ENCODE peak calls at places on chromosome 1, in nine cellular contexts. One of them, this sample, is unnamed.
A peak's percentile ranks its signal among the peaks of the same experiment; 100 is the strongest.

GRCh38 chr1:209652873-209653401 is 712 bp upstream of the LAMB3 start:
- DNase-seq in breast epithelium: peak; percentile 97
- DNase-seq in tibial artery: peak; percentile 79
- DNase-seq in RWPE1: peak; percentile 97
- DNase-seq in A549: no peak
- DNase-seq in stomach: peak; percentile 99
- DNase-seq in pancreas: peak; percentile 97
- DNase-seq in suprapubic skin: peak; percentile 89
- DNase-seq in K562: peak; percentile 52
- DNase-seq in this sample: peak; percentile 95

GRCh38 chr1:41766546-41766945 is 152.2 kb downstream of the HIVEP3 start:
- DNase-seq in breast epithelium: no peak
- DNase-seq in tibial artery: no peak
- DNase-seq in RWPE1: no peak
- DNase-seq in A549: no peak
- DNase-seq in stomach: no peak
- DNase-seq in pancreas: no peak
- DNase-seq in suprapubic skin: no peak
- DNase-seq in K562: no peak
- DNase-seq in this sample: no peak

GRCh38 chr1:75725256-75725655 is 747 bp downstream of the ACADM start:
- DNase-seq in breast epithelium: no peak
- DNase-seq in tibial artery: no peak
- DNase-seq in RWPE1: no peak
- DNase-seq in A549: no peak
- DNase-seq in stomach: no peak
- DNase-seq in pancreas: no peak
- DNase-seq in suprapubic skin: no peak
- DNase-seq in K562: no peak
- DNase-seq in this sample: no peak

GRCh38 chr1:82225407-82226197 is 424.9 kb downstream of the ADGRL2 start:
- DNase-seq in breast epithelium: no peak
- DNase-seq in tibial artery: no peak
- DNase-seq in RWPE1: peak; percentile 44
- DNase-seq in A549: no peak
- DNase-seq in stomach: no peak
- DNase-seq in pancreas: no peak
- DNase-seq in suprapubic skin: no peak
- DNase-seq in K562: no peak
- DNase-seq in this sample: no peak

GRCh38 chr1:119713538-119714456 is 2.1 kb downstream of the PHGDH start:
- DNase-seq in breast epithelium: no peak
- DNase-seq in tibial artery: no peak
- DNase-seq in RWPE1: no peak
- DNase-seq in A549: no peak
- DNase-seq in stomach: no peak
- DNase-seq in pancreas: no peak
- DNase-seq in suprapubic skin: no peak
- DNase-seq in K562: no peak
- DNase-seq in this sample: no peak

GRCh38 chr1:39105061-39105840 is 79.1 kb downstream of the NDUFS5 start:
- DNase-seq in breast epithelium: peak; percentile 75
- DNase-seq in tibial artery: peak; percentile 91
- DNase-seq in RWPE1: peak; percentile 62
- DNase-seq in A549: no peak
- DNase-seq in stomach: peak; percentile 84
- DNase-seq in pancreas: peak; percentile 78
- DNase-seq in suprapubic skin: peak; percentile 85
- DNase-seq in K562: peak; percentile 91
- DNase-seq in this sample: peak; percentile 83

GRCh38 chr1:186927884-186928283 is 99.1 kb downstream of the PLA2G4A start:
- DNase-seq in breast epithelium: no peak
- DNase-seq in tibial artery: no peak
- DNase-seq in RWPE1: peak; percentile 27
- DNase-seq in A549: no peak
- DNase-seq in stomach: no peak
- DNase-seq in pancreas: no peak
- DNase-seq in suprapubic skin: no peak
- DNase-seq in K562: no peak
- DNase-seq in this sample: no peak

GRCh38 chr1:85569122-85569521 is 11.4 kb upstream of the CCN1 start:
- DNase-seq in breast epithelium: no peak
- DNase-seq in tibial artery: no peak
- DNase-seq in RWPE1: no peak
- DNase-seq in A549: no peak
- DNase-seq in stomach: no peak
- DNase-seq in pancreas: no peak
- DNase-seq in suprapubic skin: no peak
- DNase-seq in K562: no peak
- DNase-seq in this sample: no peak

GRCh38 chr1:40930174-40930573 is 49.3 kb upstream of the CTPS1 start:
- DNase-seq in breast epithelium: peak; percentile 68
- DNase-seq in tibial artery: peak; percentile 51
- DNase-seq in RWPE1: no peak
- DNase-seq in A549: no peak
- DNase-seq in stomach: peak; percentile 73
- DNase-seq in pancreas: peak; percentile 53
- DNase-seq in suprapubic skin: no peak
- DNase-seq in K562: no peak
- DNase-seq in this sample: no peak

GRCh38 chr1:66617362-66617761 is 83.4 kb downstream of the SGIP1 start:
- DNase-seq in breast epithelium: no peak
- DNase-seq in tibial artery: no peak
- DNase-seq in RWPE1: no peak
- DNase-seq in A549: no peak
- DNase-seq in stomach: no peak
- DNase-seq in pancreas: no peak
- DNase-seq in suprapubic skin: no peak
- DNase-seq in K562: no peak
- DNase-seq in this sample: no peak

GRCh38 chr1:156102634-156103511 is 11.6 kb upstream of the LMNA start:
- DNase-seq in breast epithelium: no peak
- DNase-seq in tibial artery: no peak
- DNase-seq in RWPE1: no peak
- DNase-seq in A549: no peak
- DNase-seq in stomach: no peak
- DNase-seq in pancreas: no peak
- DNase-seq in suprapubic skin: no peak
- DNase-seq in K562: no peak
- DNase-seq in this sample: no peak

GRCh38 chr1:151715726-151716404 is 738 bp downstream of the CELF3 start:
- DNase-seq in breast epithelium: no peak
- DNase-seq in tibial artery: no peak
- DNase-seq in RWPE1: no peak
- DNase-seq in A549: no peak
- DNase-seq in stomach: no peak
- DNase-seq in pancreas: no peak
- DNase-seq in suprapubic skin: no peak
- DNase-seq in K562: peak; percentile 50
- DNase-seq in this sample: no peak

GRCh38 chr1:153929981-153930948 is 7.5 kb upstream of the GATAD2B start:
- DNase-seq in breast epithelium: no peak
- DNase-seq in tibial artery: peak; percentile 54
- DNase-seq in RWPE1: no peak
- DNase-seq in A549: peak; percentile 39
- DNase-seq in stomach: no peak
- DNase-seq in pancreas: no peak
- DNase-seq in suprapubic skin: no peak
- DNase-seq in K562: no peak
- DNase-seq in this sample: no peak

GRCh38 chr1:24413350-24414163 is at the start of gene STPG1:
- DNase-seq in breast epithelium: peak; percentile 89
- DNase-seq in tibial artery: peak; percentile 82
- DNase-seq in RWPE1: peak; percentile 99
- DNase-seq in A549: peak; percentile 94
- DNase-seq in stomach: peak; percentile 88
- DNase-seq in pancreas: peak; percentile 91
- DNase-seq in suprapubic skin: peak; percentile 91
- DNase-seq in K562: peak; percentile 98
- DNase-seq in this sample: peak; percentile 85

GRCh38 chr1:24415910-24416665 is 486 bp downstream of the NIPAL3 start:
- DNase-seq in breast epithelium: no peak
- DNase-seq in tibial artery: no peak
- DNase-seq in RWPE1: peak; percentile 13
- DNase-seq in A549: peak; percentile 12
- DNase-seq in stomach: no peak
- DNase-seq in pancreas: peak; percentile 60
- DNase-seq in suprapubic skin: no peak
- DNase-seq in K562: peak; percentile 47
- DNase-seq in this sample: no peak

GRCh38 chr1:24414884-24415333 is 693 bp upstream of the NIPAL3 start:
- DNase-seq in breast epithelium: no peak
- DNase-seq in tibial artery: no peak
- DNase-seq in RWPE1: no peak
- DNase-seq in A549: peak; percentile 16
- DNase-seq in stomach: no peak
- DNase-seq in pancreas: peak; percentile 36
- DNase-seq in suprapubic skin: no peak
- DNase-seq in K562: no peak
- DNase-seq in this sample: no peak

GRCh38 chr1:24416666-24417391 is 1.2 kb downstream of the NIPAL3 start:
- DNase-seq in breast epithelium: no peak
- DNase-seq in tibial artery: no peak
- DNase-seq in RWPE1: peak; percentile 76
- DNase-seq in A549: no peak
- DNase-seq in stomach: no peak
- DNase-seq in pancreas: no peak
- DNase-seq in suprapubic skin: no peak
- DNase-seq in K562: peak; percentile 57
- DNase-seq in this sample: peak; percentile 84

GRCh38 chr1:24415334-24415909 is at the start of gene NIPAL3:
- DNase-seq in breast epithelium: peak; percentile 96
- DNase-seq in tibial artery: peak; percentile 95
- DNase-seq in RWPE1: peak; percentile 96
- DNase-seq in A549: peak; percentile 85
- DNase-seq in stomach: peak; percentile 99
- DNase-seq in pancreas: peak; percentile 99
- DNase-seq in suprapubic skin: peak; percentile 98
- DNase-seq in K562: peak; percentile 92
- DNase-seq in this sample: peak; percentile 99
- H3K27ac ChIP-seq in breast epithelium: peak within 1 kb of the TSS; percentile 56
- H3K27ac ChIP-seq in tibial artery: no peak within 1 kb of the TSS
- H3K27ac ChIP-seq in RWPE1: peak within 1 kb of the TSS; percentile 86
- H3K27ac ChIP-seq in A549: peak within 1 kb of the TSS; percentile 64
- H3K27ac ChIP-seq in stomach: peak within 1 kb of the TSS; percentile 71
- H3K27ac ChIP-seq in pancreas: peak within 1 kb of the TSS; percentile 68
- H3K27ac ChIP-seq in suprapubic skin: peak within 1 kb of the TSS; percentile 73
- H3K27ac ChIP-seq in K562: peak within 1 kb of the TSS; percentile 64
- H3K27ac ChIP-seq in this sample: peak within 1 kb of the TSS; percentile 98

GRCh38 chr1:95578462-95578861 is 344.5 kb downstream of the RWDD3 start:
- DNase-seq in breast epithelium: no peak
- DNase-seq in tibial artery: no peak
- DNase-seq in RWPE1: no peak
- DNase-seq in A549: no peak
- DNase-seq in stomach: no peak
- DNase-seq in pancreas: no peak
- DNase-seq in suprapubic skin: no peak
- DNase-seq in K562: no peak
- DNase-seq in this sample: no peak
- H3K27ac ChIP-seq in breast epithelium: no peak overlapping the region
- H3K27ac ChIP-seq in tibial artery: no peak overlapping the region
- H3K27ac ChIP-seq in RWPE1: no peak overlapping the region
- H3K27ac ChIP-seq in A549: no peak overlapping the region
- H3K27ac ChIP-seq in stomach: no peak overlapping the region
- H3K27ac ChIP-seq in pancreas: no peak overlapping the region
- H3K27ac ChIP-seq in suprapubic skin: no peak overlapping the region
- H3K27ac ChIP-seq in K562: no peak overlapping the region
- H3K27ac ChIP-seq in this sample: peak overlapping the region; percentile 33

DNA sequence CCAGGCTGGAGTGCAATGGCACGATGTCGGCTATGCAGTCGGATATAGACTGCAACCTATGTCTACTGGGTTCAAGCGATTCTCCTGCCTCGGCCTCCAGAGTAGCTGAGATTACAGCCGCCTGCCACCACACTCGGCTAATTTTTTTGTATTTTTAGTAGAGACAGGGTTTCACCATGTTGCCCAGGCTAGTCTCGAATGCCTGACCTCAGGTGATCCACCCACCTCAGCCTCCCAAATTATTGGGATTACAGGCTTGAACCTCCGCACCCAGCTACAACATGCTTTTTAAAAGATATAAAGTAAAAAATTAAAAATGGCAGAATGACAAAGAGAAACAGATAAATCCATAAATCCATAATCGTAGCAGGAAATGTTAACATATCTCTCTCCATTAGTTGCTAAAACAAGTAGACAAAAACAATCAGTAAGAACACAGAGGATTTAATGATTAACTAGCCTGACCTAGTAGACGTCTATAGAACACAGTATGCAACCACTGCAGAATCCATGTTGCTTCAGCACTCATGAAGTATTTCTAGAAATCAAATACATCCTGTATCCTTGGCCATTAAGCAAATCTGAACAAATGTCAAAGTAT is 59.9 kb upstream of the SPOCD1 start:
- DNase-seq in breast epithelium: no peak
- DNase-seq in tibial artery: no peak
- DNase-seq in RWPE1: no peak
- DNase-seq in A549: peak; percentile 13
- DNase-seq in stomach: no peak
- DNase-seq in pancreas: no peak
- DNase-seq in suprapubic skin: no peak
- DNase-seq in K562: no peak
- DNase-seq in this sample: no peak
- H3K27ac ChIP-seq in breast epithelium: no peak overlapping the region
- H3K27ac ChIP-seq in tibial artery: no peak overlapping the region
- H3K27ac ChIP-seq in RWPE1: no peak overlapping the region
- H3K27ac ChIP-seq in A549: no peak overlapping the region
- H3K27ac ChIP-seq in stomach: peak overlapping the region; percentile 57
- H3K27ac ChIP-seq in pancreas: no peak overlapping the region
- H3K27ac ChIP-seq in suprapubic skin: no peak overlapping the region
- H3K27ac ChIP-seq in K562: no peak overlapping the region
- H3K27ac ChIP-seq in this sample: no peak overlapping the region

GRCh38 chr1:51527144-51527543 is 8.1 kb upstream of the EPS15 start:
- DNase-seq in breast epithelium: no peak
- DNase-seq in tibial artery: no peak
- DNase-seq in RWPE1: no peak
- DNase-seq in A549: no peak
- DNase-seq in stomach: no peak
- DNase-seq in pancreas: no peak
- DNase-seq in suprapubic skin: no peak
- DNase-seq in K562: no peak
- DNase-seq in this sample: no peak

GRCh38 chr1:51524817-51525216 is 5.8 kb upstream of the EPS15 start:
- DNase-seq in breast epithelium: no peak
- DNase-seq in tibial artery: no peak
- DNase-seq in RWPE1: no peak
- DNase-seq in A549: no peak
- DNase-seq in stomach: no peak
- DNase-seq in pancreas: no peak
- DNase-seq in suprapubic skin: no peak
- DNase-seq in K562: no peak
- DNase-seq in this sample: no peak

GRCh38 chr1:51523931-51524330 is 4.9 kb upstream of the EPS15 start:
- DNase-seq in breast epithelium: no peak
- DNase-seq in tibial artery: no peak
- DNase-seq in RWPE1: no peak
- DNase-seq in A549: no peak
- DNase-seq in stomach: no peak
- DNase-seq in pancreas: no peak
- DNase-seq in suprapubic skin: no peak
- DNase-seq in K562: no peak
- DNase-seq in this sample: no peak

GRCh38 chr1:51525295-51525694 is 6.2 kb upstream of the EPS15 start:
- DNase-seq in breast epithelium: no peak
- DNase-seq in tibial artery: no peak
- DNase-seq in RWPE1: no peak
- DNase-seq in A549: no peak
- DNase-seq in stomach: no peak
- DNase-seq in pancreas: no peak
- DNase-seq in suprapubic skin: no peak
- DNase-seq in K562: no peak
- DNase-seq in this sample: no peak

GRCh38 chr1:51526248-51526647 is 7.2 kb upstream of the EPS15 start:
- DNase-seq in breast epithelium: no peak
- DNase-seq in tibial artery: no peak
- DNase-seq in RWPE1: no peak
- DNase-seq in A549: no peak
- DNase-seq in stomach: no peak
- DNase-seq in pancreas: no peak
- DNase-seq in suprapubic skin: no peak
- DNase-seq in K562: no peak
- DNase-seq in this sample: no peak
- H3K27ac ChIP-seq in breast epithelium: no peak overlapping the region
- H3K27ac ChIP-seq in tibial artery: no peak overlapping the region
- H3K27ac ChIP-seq in RWPE1: no peak overlapping the region
- H3K27ac ChIP-seq in A549: no peak overlapping the region
- H3K27ac ChIP-seq in stomach: no peak overlapping the region
- H3K27ac ChIP-seq in pancreas: no peak overlapping the region
- H3K27ac ChIP-seq in suprapubic skin: no peak overlapping the region
- H3K27ac ChIP-seq in K562: no peak overlapping the region
- H3K27ac ChIP-seq in this sample: no peak overlapping the region

This sample was measured in RWPE2.